ENCODE peak calls at places on chromosomes 11 and 22, in five cellular contexts. K is astrocyte of the spinal cord, Q is GM12865, U is pancreas, L is MM.1S. G is an unnamed sample.
A peak's percentile ranks its signal among the peaks of the same experiment; 100 is the strongest.

GRCh38 chr11:111362887-111363411 is 16.1 kb downstream of the POU2AF1 start:
- DNase-seq in K (no peak), Q (peak; percentile 6), U (peak; percentile 92), L (no peak), G (peak; percentile 15)

GRCh38 chr11:120675171-120675570 is 163.6 kb downstream of the GRIK4 start:
- DNase-seq in U (no peak), L (no peak), Q (no peak), K (peak; percentile 18), G (peak; percentile 11)

GRCh38 chr11:112697371-112697770 is 263.8 kb upstream of the NCAM1 start:
- DNase-seq in Q (no peak), K (no peak), U (no peak), L (no peak), G (no peak)

GRCh38 chr11:14308114-14308896 is 50.7 kb downstream of the RRAS2 start:
- DNase-seq in Q (peak; percentile 71), K (peak; percentile 56), U (no peak), L (peak; percentile 56), G (peak; percentile 83)

GRCh38 chr11:2702771-2703486 is 3.1 kb upstream of the KCNQ1OT1 start:
- DNase-seq in L (no peak), U (no peak), K (no peak), Q (no peak), G (no peak)

GRCh38 chr22:44667829-44668189 is 34.2 kb upstream of the PRR5 start:
- DNase-seq in U (no peak), K (no peak), L (no peak), Q (no peak), G (no peak)

GRCh38 chr11:99884750-99885149 is 802.3 kb upstream of the ARHGAP42 start:
- DNase-seq in Q (no peak), K (no peak), L (no peak), U (no peak), G (no peak)

GRCh38 chr11:34754171-34754823 is 133.4 kb downstream of the EHF start:
- DNase-seq in Q (no peak), L (no peak), K (no peak), U (no peak), G (peak; percentile 61)

GRCh38 chr22:47304191-47304831 is 541.9 kb downstream of the TBC1D22A start:
- DNase-seq in U (no peak), Q (no peak), L (no peak), K (no peak), G (no peak)

GRCh38 chr11:117419136-117419914 is 91.7 kb downstream of the CEP164 start:
- DNase-seq in Q (no peak), L (no peak), K (no peak), U (no peak), G (no peak)

DNA sequence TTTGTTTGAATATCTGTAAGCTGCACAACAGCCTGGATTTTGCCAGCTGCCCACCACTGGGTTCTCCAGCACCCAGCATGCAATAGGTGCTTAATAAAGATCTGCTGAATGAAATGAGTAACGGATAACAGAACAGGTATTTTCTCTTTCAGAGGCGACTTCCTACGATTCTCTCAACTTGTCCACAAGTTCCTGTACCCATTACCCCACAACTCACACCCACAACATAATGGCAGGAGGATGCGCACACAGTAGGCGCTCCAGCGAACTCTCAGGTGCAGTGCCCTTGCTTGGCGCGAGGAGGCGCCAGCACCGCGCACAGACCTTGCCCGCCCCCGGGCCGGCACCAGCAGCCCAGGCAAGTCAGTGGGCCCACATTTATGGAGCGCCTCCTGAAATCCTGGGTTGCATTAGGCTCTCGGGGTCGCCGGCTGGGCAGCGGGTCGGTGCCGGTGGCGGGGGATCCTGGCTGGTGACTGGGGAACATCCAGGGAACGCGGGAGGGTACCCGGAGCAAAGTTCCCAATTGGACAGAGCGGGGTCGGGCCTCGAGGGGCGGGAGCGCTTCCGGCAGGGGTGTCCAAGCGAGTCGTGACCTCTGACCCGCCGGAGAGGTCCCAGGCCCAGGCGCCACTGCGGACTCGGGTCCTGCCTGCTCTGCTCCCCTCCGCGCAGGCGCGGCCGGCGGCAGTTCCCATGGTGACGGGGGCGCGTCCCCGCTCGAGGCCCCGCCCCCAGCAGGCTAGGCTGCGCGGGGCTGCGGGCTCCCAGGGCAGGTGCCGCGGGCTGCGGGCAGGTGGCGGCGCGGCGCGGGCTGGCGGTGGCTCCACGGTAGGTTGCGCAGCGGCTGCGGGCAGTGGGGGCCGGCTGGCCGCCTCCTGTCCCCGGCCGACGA is at the start of gene KIAA1671:
- DNase-seq in U (peak; percentile 83), L (peak; percentile 85), Q (peak; percentile 80), K (peak; percentile 51), G (peak; percentile 62)
- TF ChIP-seq CTCF in U (peak; percentile 92), L (peak; percentile 96), Q (peak; percentile 85), K (peak; percentile 100), G (peak; percentile 98)

GRCh38 chr22:37804502-37804885 is 3.2 kb upstream of the GCAT start:
- DNase-seq in U (no peak), L (no peak), Q (no peak), K (no peak), G (no peak)

GRCh38 chr22:37803636-37804371 is 3.9 kb upstream of the GCAT start:
- DNase-seq in K (no peak), Q (no peak), L (no peak), U (no peak), G (no peak)

GRCh38 chr22:37803195-37803635 is 4.5 kb upstream of the GCAT start:
- DNase-seq in K (no peak), L (no peak), Q (no peak), U (no peak), G (no peak)

GRCh38 chr22:37802310-37803194 is 5.2 kb upstream of the GCAT start:
- DNase-seq in Q (no peak), K (peak; percentile 41), L (no peak), U (peak; percentile 66), G (peak; percentile 60)

DNA sequence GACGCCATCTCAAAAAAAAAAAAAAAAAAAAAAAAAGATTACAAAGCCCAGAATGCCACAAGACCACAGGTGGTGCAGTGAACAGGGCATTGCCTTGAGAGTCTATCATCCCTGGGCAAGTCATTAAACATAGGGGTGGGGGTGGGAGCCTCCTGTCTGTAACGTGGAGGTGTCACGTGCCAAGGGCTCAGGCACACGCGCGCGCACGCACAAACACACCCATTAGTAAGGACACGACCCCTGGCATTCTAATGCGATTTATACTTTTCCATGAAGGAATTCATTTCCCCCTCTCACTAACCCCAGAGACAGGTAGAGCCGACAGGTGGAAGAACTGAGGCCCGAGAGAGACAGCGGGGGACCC is 5.8 kb upstream of the GCAT start:
- DNase-seq in L (no peak), Q (no peak), U (no peak), K (no peak), G (no peak)
- H3K4me3 ChIP-seq in L (peak overlapping the region; percentile 28), Q (peak overlapping the region; percentile 55), U (peak overlapping the region; percentile 57), K (peak overlapping the region; percentile 56), G (peak overlapping the region; percentile 66)

GRCh38 chr11:30321321-30321720 is 1.6 kb upstream of the ARL14EP start:
- DNase-seq in U (no peak), Q (no peak), K (no peak), L (no peak), G (no peak)

GRCh38 chr11:30326911-30327310 is 4.0 kb downstream of the ARL14EP start:
- DNase-seq in Q (no peak), L (no peak), U (no peak), K (no peak), G (no peak)

GRCh38 chr11:30322162-30322561 is 742 bp upstream of the ARL14EP start:
- DNase-seq in L (no peak), Q (no peak), K (no peak), U (no peak), G (no peak)

GRCh38 chr11:30326114-30326783 is 3.3 kb downstream of the ARL14EP start:
- DNase-seq in Q (no peak), U (no peak), L (no peak), K (peak; percentile 33), G (peak; percentile 35)

DNA sequence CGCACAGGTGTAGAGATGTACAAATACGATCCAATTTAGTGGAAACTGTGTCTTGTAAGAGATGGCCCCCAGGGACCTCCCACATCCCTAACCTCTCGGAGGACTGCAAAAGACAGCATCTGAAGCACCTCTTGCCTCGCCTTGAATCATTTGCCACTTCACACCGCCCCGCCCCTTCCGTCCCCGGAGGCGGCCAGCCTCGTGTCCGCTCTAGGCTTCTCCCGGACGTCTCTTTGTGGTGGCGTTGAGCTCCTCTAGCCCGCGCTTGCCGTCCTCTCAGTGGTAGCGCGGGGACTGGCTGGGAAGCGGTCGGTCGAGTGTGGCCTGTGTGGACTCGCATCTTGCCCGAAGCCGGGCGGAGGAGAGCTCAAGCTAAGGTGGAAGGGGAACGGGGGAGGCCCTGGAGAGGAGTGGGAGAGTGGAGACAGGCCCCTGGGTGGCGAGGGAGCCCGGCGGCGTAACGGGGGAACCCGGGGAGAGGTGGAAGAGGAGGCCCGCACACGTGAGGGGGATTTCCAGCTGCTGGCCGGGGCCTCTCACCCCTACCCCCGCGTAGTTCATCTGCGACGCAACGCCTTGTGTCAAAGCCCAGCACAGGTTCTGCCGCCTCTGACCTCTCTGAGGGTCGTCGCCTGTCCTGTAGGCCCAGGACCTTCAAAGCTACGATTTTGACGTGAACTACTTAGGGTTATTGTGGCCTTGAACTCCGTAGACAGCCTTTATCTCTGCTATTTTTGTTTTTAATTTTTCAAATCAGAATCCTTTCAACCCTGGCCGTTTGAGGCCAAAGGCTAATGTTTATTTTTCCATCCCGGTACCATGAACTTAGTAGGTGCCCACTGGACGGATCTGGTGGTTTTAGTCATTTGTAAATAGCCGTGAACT is at the start of gene ARL14EP:
- DNase-seq in K (peak; percentile 99), U (peak; percentile 90), Q (peak; percentile 98), L (peak; percentile 97), G (peak; percentile 98)
- TF ChIP-seq CTCF in K (no peak), U (no peak), Q (no peak), L (no peak), G (no peak)

GRCh38 chr22:49575703-49576081 is 252.0 kb downstream of the BRD1 start:
- DNase-seq in Q (no peak), L (no peak), K (no peak), U (no peak), G (no peak)

GRCh38 chr22:49573109-49573765 is 254.4 kb downstream of the BRD1 start:
- DNase-seq in L (no peak), Q (no peak), U (no peak), K (no peak), G (no peak)

GRCh38 chr22:49576241-49577141 is 251.2 kb downstream of the BRD1 start:
- DNase-seq in Q (no peak), L (no peak), K (no peak), U (no peak), G (no peak)

GRCh38 chr22:49574861-49575702 is 252.6 kb downstream of the BRD1 start:
- DNase-seq in Q (no peak), K (no peak), L (no peak), U (no peak), G (no peak)

GRCh38 chr22:49574205-49574604 is 253.5 kb downstream of the BRD1 start:
- DNase-seq in L (no peak), K (no peak), U (no peak), Q (no peak), G (no peak)
- H3K4me3 ChIP-seq in L (no peak overlapping the region), K (no peak overlapping the region), U (no peak overlapping the region), Q (no peak overlapping the region), G (no peak overlapping the region)

DNA sequence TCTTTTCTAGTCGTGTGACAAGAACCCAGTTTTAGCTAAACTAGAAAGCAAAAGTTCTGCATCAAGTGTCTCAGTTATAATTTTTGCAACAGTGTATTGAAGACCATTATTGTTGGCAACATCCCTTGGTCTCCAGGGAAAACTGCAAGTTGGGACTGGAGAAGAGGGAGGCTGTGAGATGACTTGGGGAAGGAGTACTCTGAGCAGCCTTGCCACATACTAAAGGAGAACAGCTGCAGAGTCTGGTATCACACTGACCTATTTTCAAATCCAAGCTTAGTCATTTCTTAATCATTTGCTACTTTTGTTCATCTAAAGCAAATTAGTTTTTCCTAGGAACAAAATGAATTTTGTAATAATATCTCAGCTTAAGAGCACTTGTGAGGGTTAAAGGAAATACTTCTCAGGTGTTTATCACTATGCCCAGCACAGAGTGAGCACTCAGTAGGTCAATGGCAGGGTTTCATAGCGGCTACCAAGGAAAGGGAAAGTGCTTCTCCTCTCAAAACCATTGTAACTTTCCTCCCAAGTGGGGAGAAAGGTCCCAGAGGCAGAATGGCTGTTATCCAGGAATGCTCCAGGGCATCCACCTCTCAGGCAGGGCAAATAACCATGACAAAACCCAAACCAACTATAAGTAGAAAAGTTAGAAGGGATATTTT is 247.1 kb downstream of the C11orf87 start:
- DNase-seq in L (no peak), K (no peak), Q (no peak), U (no peak), G (peak; percentile 2)
- TF ChIP-seq CTCF in L (no peak), K (no peak), Q (no peak), U (no peak), G (no peak)

G was measured in choroid plexus epithelial cell.